ENCODE peak calls at places on chromosomes 6 and 20, in six cellular contexts. One of them, this sample, is unnamed.

GRCh38 chr20:24638546-24639166 is 169.2 kb downstream of the SYNDIG1 start:
- DNase-seq in NCI-H1105: no peak
- DNase-seq in A172: peak; percentile 25
- DNase-seq in EH: no peak
- DNase-seq in MV-4-11: no peak
- DNase-seq in omental fat pad: no peak
- DNase-seq in this sample: no peak

GRCh38 chr6:53492860-53493634 is 51.9 kb downstream of the GCLC start:
- DNase-seq in omental fat pad: no peak
- DNase-seq in NCI-H1105: peak; percentile 21
- DNase-seq in A172: peak; percentile 47
- DNase-seq in MV-4-11: peak; percentile 34
- DNase-seq in EH: peak; percentile 67
- DNase-seq in this sample: no peak

GRCh38 chr6:11974089-11974488 is 38.0 kb upstream of the HIVEP1 start:
- DNase-seq in EH: peak; percentile 84
- DNase-seq in A172: peak; percentile 73
- DNase-seq in NCI-H1105: no peak
- DNase-seq in omental fat pad: no peak
- DNase-seq in MV-4-11: no peak
- DNase-seq in this sample: no peak

GRCh38 chr6:149210376-149210775 is 107.1 kb upstream of the TAB2 start:
- DNase-seq in NCI-H1105: no peak
- DNase-seq in A172: peak; percentile 33
- DNase-seq in EH: peak; percentile 55
- DNase-seq in MV-4-11: peak; percentile 68
- DNase-seq in omental fat pad: no peak
- DNase-seq in this sample: no peak

GRCh38 chr6:133871131-133871530 is 17.8 kb upstream of the TCF21 start:
- DNase-seq in MV-4-11: no peak
- DNase-seq in A172: no peak
- DNase-seq in NCI-H1105: no peak
- DNase-seq in EH: no peak
- DNase-seq in omental fat pad: no peak
- DNase-seq in this sample: no peak

GRCh38 chr6:35041086-35041855 is 99.9 kb downstream of the TCP11 start:
- DNase-seq in NCI-H1105: no peak
- DNase-seq in A172: no peak
- DNase-seq in MV-4-11: no peak
- DNase-seq in omental fat pad: no peak
- DNase-seq in EH: no peak
- DNase-seq in this sample: no peak

GRCh38 chr20:18712877-18713276 is 100.7 kb upstream of the SCP2D1 start:
- DNase-seq in A172: no peak
- DNase-seq in omental fat pad: no peak
- DNase-seq in MV-4-11: no peak
- DNase-seq in NCI-H1105: no peak
- DNase-seq in EH: peak; percentile 20
- DNase-seq in this sample: no peak

GRCh38 chr20:14336667-14337066 is 745 bp downstream of the FLRT3 start:
- DNase-seq in EH: no peak
- DNase-seq in MV-4-11: no peak
- DNase-seq in omental fat pad: no peak
- DNase-seq in A172: peak; percentile 5
- DNase-seq in NCI-H1105: no peak
- DNase-seq in this sample: no peak

GRCh38 chr20:41154436-41155176 is 17.3 kb downstream of the PLCG1 start:
- DNase-seq in MV-4-11: no peak
- DNase-seq in A172: no peak
- DNase-seq in omental fat pad: no peak
- DNase-seq in NCI-H1105: no peak
- DNase-seq in EH: no peak
- DNase-seq in this sample: no peak

GRCh38 chr20:10067305-10067704 is 32.5 kb downstream of the ANKEF1 start:
- DNase-seq in MV-4-11: no peak
- DNase-seq in NCI-H1105: no peak
- DNase-seq in A172: no peak
- DNase-seq in EH: no peak
- DNase-seq in omental fat pad: no peak
- DNase-seq in this sample: no peak

GRCh38 chr6:107988570-107988969 is 30.6 kb upstream of the SEC63 start:
- DNase-seq in EH: no peak
- DNase-seq in omental fat pad: no peak
- DNase-seq in MV-4-11: no peak
- DNase-seq in A172: no peak
- DNase-seq in NCI-H1105: no peak
- DNase-seq in this sample: no peak

GRCh38 chr6:27679308-27679967 is 206.5 kb upstream of the ZNF184 start:
- DNase-seq in EH: no peak
- DNase-seq in omental fat pad: no peak
- DNase-seq in A172: no peak
- DNase-seq in NCI-H1105: no peak
- DNase-seq in MV-4-11: no peak
- DNase-seq in this sample: no peak

GRCh38 chr6:167583412-167583811 is 243.3 kb upstream of the AFDN start:
- DNase-seq in A172: no peak
- DNase-seq in NCI-H1105: no peak
- DNase-seq in EH: no peak
- DNase-seq in MV-4-11: no peak
- DNase-seq in omental fat pad: no peak
- DNase-seq in this sample: no peak

GRCh38 chr20:41145821-41146620 is 8.7 kb downstream of the PLCG1 start:
- DNase-seq in MV-4-11: no peak
- DNase-seq in omental fat pad: no peak
- DNase-seq in A172: no peak
- DNase-seq in NCI-H1105: no peak
- DNase-seq in EH: no peak
- DNase-seq in this sample: no peak

GRCh38 chr6:10540073-10540746 is 19.1 kb downstream of the GCNT2 start:
- DNase-seq in MV-4-11: no peak
- DNase-seq in omental fat pad: no peak
- DNase-seq in EH: no peak
- DNase-seq in NCI-H1105: no peak
- DNase-seq in A172: no peak
- DNase-seq in this sample: no peak

GRCh38 chr6:128882991-128883571 is at the start of gene LAMA2:
- DNase-seq in NCI-H1105: peak; percentile 13
- DNase-seq in MV-4-11: no peak
- DNase-seq in omental fat pad: peak; percentile 23
- DNase-seq in EH: peak; percentile 87
- DNase-seq in A172: peak; percentile 60
- DNase-seq in this sample: no peak

GRCh38 chr6:124551711-124552233 is 410.5 kb upstream of the RNF217 start:
- DNase-seq in EH: no peak
- DNase-seq in MV-4-11: peak; percentile 6
- DNase-seq in A172: no peak
- DNase-seq in NCI-H1105: no peak
- DNase-seq in omental fat pad: no peak
- DNase-seq in this sample: no peak

GRCh38 chr20:17625246-17626051 is 55.6 kb downstream of the DSTN start:
- DNase-seq in A172: no peak
- DNase-seq in MV-4-11: no peak
- DNase-seq in EH: no peak
- DNase-seq in omental fat pad: no peak
- DNase-seq in NCI-H1105: no peak
- DNase-seq in this sample: no peak

GRCh38 chr6:87277123-87277522 is 45.3 kb upstream of the SMIM8 start:
- DNase-seq in EH: peak; percentile 21
- DNase-seq in MV-4-11: no peak
- DNase-seq in A172: no peak
- DNase-seq in NCI-H1105: peak; percentile 26
- DNase-seq in omental fat pad: no peak
- DNase-seq in this sample: no peak

GRCh38 chr6:87791982-87792381 is 89.9 kb upstream of the AKIRIN2 start:
- DNase-seq in omental fat pad: no peak
- DNase-seq in EH: no peak
- DNase-seq in MV-4-11: no peak
- DNase-seq in NCI-H1105: no peak
- DNase-seq in A172: no peak
- DNase-seq in this sample: no peak

GRCh38 chr20:38764563-38765355 is 16.5 kb downstream of the ACTR5 start:
- DNase-seq in omental fat pad: no peak
- DNase-seq in MV-4-11: peak; percentile 76
- DNase-seq in A172: peak; percentile 74
- DNase-seq in EH: peak; percentile 85
- DNase-seq in NCI-H1105: no peak
- DNase-seq in this sample: peak; percentile 19

GRCh38 chr20:44187054-44187762 is at the start of gene JPH2:
- DNase-seq in omental fat pad: no peak
- DNase-seq in EH: peak; percentile 98
- DNase-seq in MV-4-11: peak; percentile 20
- DNase-seq in NCI-H1105: no peak
- DNase-seq in A172: peak; percentile 81
- DNase-seq in this sample: no peak

This sample was measured in activated CD8-positive, alpha-beta memory T cell treated with anti-CD3 and anti-CD28 coated beads for 4 hours.